ENCODE peak calls at places on chromosome 3, in six cellular contexts. T is body of pancreas, N is psoas muscle, V is right atrium auricular region, C is A549, K is tibial artery. P is an unnamed sample. For H3K9me3, the result is how much of the 10 kb centered on the place peaks cover.

GRCh38 chr3:153927107-153927506 is 194.1 kb upstream of the ARHGEF26 start:
- DNase-seq in T (no peak), K (no peak), V (no peak), C (no peak), N (no peak), P (no peak)

GRCh38 chr3:55180936-55181535 is 253.2 kb upstream of the LRTM1 start:
- DNase-seq in N (no peak), K (no peak), C (no peak), V (no peak), T (peak), P (no peak)

GRCh38 chr3:107421170-107421792 is 44.0 kb downstream of the CCDC54 start:
- DNase-seq in V (no peak), T (no peak), C (no peak), N (no peak), K (no peak), P (no peak)

GRCh38 chr3:191473766-191474198 is 12.8 kb downstream of the PYDC2 start:
- DNase-seq in N (no peak), V (no peak), T (no peak), K (no peak), C (no peak), P (no peak)

GRCh38 chr3:184746131-184747120 is 34.6 kb upstream of the MAGEF1 start:
- DNase-seq in T (no peak), N (no peak), V (no peak), K (peak), C (no peak), P (no peak)

GRCh38 chr3:16721494-16721893 is 116.3 kb upstream of the DAZL start:
- DNase-seq in N (no peak), V (no peak), T (no peak), K (no peak), C (no peak), P (no peak)

GRCh38 chr3:25664066-25664809 is 469 bp downstream of the TOP2B start:
- DNase-seq in T (peak), N (peak), V (peak), K (peak), C (peak), P (peak)

GRCh38 chr3:167776144-167776685 is 40.7 kb downstream of the SERPINI1 start:
- DNase-seq in N (no peak), T (no peak), K (no peak), V (no peak), C (no peak), P (no peak)

GRCh38 chr3:55641914-55642313 is 154.8 kb upstream of the WNT5A start:
- DNase-seq in T (no peak), N (no peak), K (no peak), C (no peak), V (no peak), P (no peak)

GRCh38 chr3:102532901-102533300 is 98.1 kb downstream of the ZPLD1 start:
- DNase-seq in K (no peak), V (no peak), T (no peak), C (no peak), N (no peak), P (no peak)

GRCh38 chr3:65483475-65483874 is 555.2 kb downstream of the MAGI1 start:
- DNase-seq in V (peak), K (peak), N (peak), C (no peak), T (peak), P (no peak)

GRCh38 chr3:126103121-126104027 is 19.4 kb upstream of the SLC41A3 start:
- DNase-seq in C (no peak), N (no peak), T (no peak), V (peak), K (no peak), P (no peak)

GRCh38 chr3:127408022-127408683 is 120.3 kb upstream of the PRR20G start:
- DNase-seq in C (no peak), V (no peak), K (peak), N (no peak), T (no peak), P (no peak)

GRCh38 chr3:120615863-120616599 is 19.9 kb downstream of the NDUFB4 start:
- DNase-seq in N (peak), T (no peak), C (no peak), K (peak), V (peak), P (no peak)

GRCh38 chr3:13687409-13687989 is 138.6 kb downstream of the FBLN2 start:
- DNase-seq in N (no peak), K (no peak), C (no peak), V (no peak), T (no peak), P (no peak)

GRCh38 chr3:14946749-14947104 is 656 bp upstream of the NR2C2 start:
- DNase-seq in N (no peak), V (no peak), C (peak), K (no peak), T (no peak), P (no peak)

GRCh38 chr3:160343132-160343531 is 55.9 kb downstream of the IFT80 start:
- DNase-seq in T (no peak), N (no peak), C (no peak), V (no peak), K (no peak), P (no peak)

GRCh38 chr3:97831140-97831539 is 9.3 kb downstream of the CRYBG3 start:
- DNase-seq in K (no peak), T (no peak), C (no peak), N (no peak), V (no peak), P (no peak)
- H3K27ac ChIP-seq in K (no peak), T (no peak), C (no peak), N (no peak), V (no peak), P (no peak)

DNA sequence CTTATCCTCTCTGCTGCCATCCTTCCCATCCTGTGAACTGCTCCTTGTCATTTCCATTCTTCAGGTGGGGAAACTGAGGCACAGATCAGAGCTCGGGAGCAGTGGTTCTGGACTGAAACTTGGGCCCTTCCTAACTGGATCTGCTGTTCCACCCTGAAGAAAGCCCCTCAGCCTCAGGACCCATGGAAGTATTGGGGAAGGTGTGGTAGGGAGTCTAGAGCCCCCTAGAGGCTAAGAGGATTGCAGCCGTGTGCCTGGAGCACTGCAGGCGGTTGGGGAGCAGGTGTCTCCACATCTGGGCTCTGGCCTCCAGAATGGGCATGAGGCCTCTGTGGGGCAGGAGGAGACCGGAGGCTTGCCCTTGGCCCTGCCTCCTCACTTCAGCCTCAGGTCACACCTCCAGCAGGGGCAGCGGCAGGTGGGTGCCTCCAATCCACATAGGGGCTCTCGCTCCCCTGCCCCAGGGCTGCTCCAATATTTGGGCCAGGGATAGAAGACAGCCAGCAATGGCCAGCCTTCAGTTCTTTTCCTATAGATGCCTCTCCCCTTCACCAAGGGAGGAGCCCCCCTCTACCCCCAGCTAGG is 28.1 kb downstream of the DNAJB8 start:
- DNase-seq in K (no peak), T (no peak), V (no peak), C (no peak), N (no peak), P (no peak)
- TF ChIP-seq CTCF in K (no peak), T (peak), V (no peak), C (peak), N (no peak), P (no peak)

GRCh38 chr3:61979645-61980430 is 393.5 kb downstream of the FEZF2 start:
- DNase-seq in V (no peak), T (no peak), N (no peak), C (no peak), K (no peak), P (no peak)

GRCh38 chr3:61978460-61979419 is 394.6 kb downstream of the FEZF2 start:
- DNase-seq in C (no peak), V (no peak), T (no peak), N (no peak), K (no peak), P (no peak)

GRCh38 chr3:61974662-61975061 is 398.7 kb downstream of the FEZF2 start:
- DNase-seq in T (no peak), C (no peak), N (no peak), V (no peak), K (no peak), P (no peak)

GRCh38 chr3:61975199-61975598 is 398.2 kb downstream of the FEZF2 start:
- DNase-seq in T (no peak), V (no peak), K (no peak), C (no peak), N (no peak), P (no peak)

DNA sequence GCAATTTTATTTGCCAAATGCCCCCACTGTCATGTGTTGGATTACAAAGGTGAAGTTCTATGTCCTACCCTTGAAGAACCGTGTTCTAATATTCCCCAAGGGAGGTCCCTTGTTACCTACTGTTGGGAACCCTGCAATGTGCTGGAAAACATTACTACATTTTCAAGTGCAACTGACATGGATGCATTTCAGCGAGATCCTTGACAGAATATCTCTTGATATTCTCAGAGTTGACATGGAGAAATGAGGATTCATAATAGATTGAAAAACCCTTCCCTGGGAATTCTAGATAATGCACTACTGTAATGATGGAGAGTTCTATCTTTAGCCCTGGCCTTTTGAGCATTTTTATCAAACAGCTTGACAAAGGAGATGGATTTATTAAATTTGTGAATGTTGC is 397.4 kb downstream of the FEZF2 start:
- DNase-seq in V (no peak), C (no peak), N (no peak), K (no peak), T (no peak), P (no peak)
- H3K9me3 ChIP-seq in V (under half), C (under half), N (under half), K (under half), T (under half), P (under half)

GRCh38 chr3:113211370-113212154 is at the start of gene BOC:
- DNase-seq in K (no peak), V (no peak), N (peak), T (peak), C (peak), P (no peak)
- H3K27ac ChIP-seq in K (peak), V (peak), N (peak), T (peak), C (peak), P (no peak)

DNA sequence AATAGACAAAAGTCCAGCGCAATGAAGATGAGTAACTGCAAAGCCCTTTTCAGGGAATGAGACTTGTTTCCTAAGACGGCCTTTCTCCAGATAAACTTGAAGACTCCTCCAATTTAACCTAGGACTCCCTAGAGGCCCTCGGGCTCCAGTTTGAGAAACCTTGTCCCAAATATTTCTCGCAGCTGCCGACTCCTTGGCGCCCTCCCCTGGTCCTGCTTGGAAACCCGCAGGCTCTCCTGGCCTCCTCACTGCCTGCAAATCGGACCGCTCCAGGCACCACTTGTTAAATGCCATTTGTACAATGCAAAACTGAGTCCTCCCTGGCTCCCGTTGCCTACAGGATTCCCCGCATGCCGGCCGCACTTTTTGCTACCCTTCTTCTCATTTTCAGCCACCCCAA is 36.8 kb downstream of the MUC4 start:
- DNase-seq in K (no peak), V (no peak), T (peak), C (peak), N (peak), P (no peak)
- TF ChIP-seq CTCF in K (no peak), V (peak), T (peak), C (peak), N (peak), P (no peak)

DNA sequence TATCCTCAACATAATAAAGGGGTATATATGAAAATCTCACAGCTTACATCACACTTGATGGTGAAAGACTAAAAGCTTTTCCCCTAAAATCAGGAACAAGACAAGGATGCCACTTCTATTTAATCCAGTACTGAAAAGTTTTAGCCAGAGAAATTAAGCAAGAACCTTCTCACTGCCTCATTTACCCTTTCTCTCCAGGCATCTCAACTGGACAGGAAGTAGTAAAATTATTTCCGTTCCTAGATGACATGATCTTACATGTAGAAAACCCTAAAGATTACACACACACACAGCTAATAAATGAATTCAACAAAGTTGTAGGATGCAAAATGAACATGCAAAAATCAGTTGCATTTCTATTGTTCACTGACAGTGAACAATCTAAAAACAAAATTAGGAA is 11.1 kb downstream of the SCAP start:
- DNase-seq in K (no peak), C (no peak), T (no peak), N (no peak), V (no peak), P (no peak)
- H3K9me3 ChIP-seq in K (under half), C (under half), T (under half), N (under half), V (under half), P (under half)

DNA sequence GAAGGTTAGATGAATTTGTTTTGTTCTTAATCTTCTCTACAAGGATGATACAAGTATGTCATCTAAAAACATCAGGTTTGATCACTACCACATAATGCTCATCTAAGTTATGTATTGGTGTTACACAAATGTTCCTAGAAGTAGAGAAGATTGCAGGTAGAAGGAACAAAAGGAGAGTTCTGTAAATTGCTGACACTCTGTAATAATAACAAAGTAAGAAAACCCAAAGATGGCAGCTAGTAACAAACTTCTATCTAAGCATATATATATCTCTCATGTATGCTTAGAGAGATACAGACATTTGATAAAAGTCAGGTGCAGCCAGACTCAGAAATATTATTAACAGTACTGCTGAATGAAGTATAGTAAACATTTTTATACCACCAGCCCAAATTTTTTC is 20.2 kb upstream of the CFAP44 start:
- DNase-seq in C (no peak), V (no peak), K (no peak), T (no peak), N (no peak), P (no peak)
- H3K27ac ChIP-seq in C (no peak), V (no peak), K (no peak), T (no peak), N (no peak), P (no peak)

GRCh38 chr3:149958171-149958796 is 12.4 kb downstream of the PFN2 start:
- DNase-seq in C (no peak), T (no peak), N (no peak), V (no peak), K (no peak), P (no peak)
- TF ChIP-seq CTCF in C (no peak), T (no peak), N (no peak), V (no peak), K (no peak), P (no peak)